ENCODE peak calls at places on chromosomes 5 and 9, in seven cellular contexts. One of them, this sample, is unnamed.

GRCh38 chr5:173806270-173807035 is 81.7 kb upstream of the CPEB4 start:
- DNase-seq in substantia nigra: no peak
- DNase-seq in renal cortical epithelial cell: no peak
- DNase-seq in effector CD4-positive, alpha-beta T cell: no peak
- DNase-seq in GM20000: no peak
- DNase-seq in head of caudate nucleus: no peak
- DNase-seq in left colon: no peak
- DNase-seq in this sample: no peak

GRCh38 chr5:111144352-111144930 is 52.3 kb downstream of the WDR36 start:
- DNase-seq in substantia nigra: no peak
- DNase-seq in renal cortical epithelial cell: no peak
- DNase-seq in effector CD4-positive, alpha-beta T cell: no peak
- DNase-seq in GM20000: peak
- DNase-seq in head of caudate nucleus: no peak
- DNase-seq in left colon: no peak
- DNase-seq in this sample: no peak

GRCh38 chr5:6026766-6027165 is 351.6 kb downstream of the MED10 start:
- DNase-seq in substantia nigra: no peak
- DNase-seq in renal cortical epithelial cell: no peak
- DNase-seq in effector CD4-positive, alpha-beta T cell: no peak
- DNase-seq in GM20000: no peak
- DNase-seq in head of caudate nucleus: no peak
- DNase-seq in left colon: no peak
- DNase-seq in this sample: no peak

GRCh38 chr9:91474656-91475055 is 51.0 kb upstream of the NFIL3 start:
- DNase-seq in substantia nigra: no peak
- DNase-seq in renal cortical epithelial cell: peak
- DNase-seq in effector CD4-positive, alpha-beta T cell: no peak
- DNase-seq in GM20000: no peak
- DNase-seq in head of caudate nucleus: no peak
- DNase-seq in left colon: no peak
- DNase-seq in this sample: no peak

GRCh38 chr5:122805481-122805880 is 30.6 kb downstream of the SNX2 start:
- DNase-seq in substantia nigra: no peak
- DNase-seq in renal cortical epithelial cell: peak
- DNase-seq in effector CD4-positive, alpha-beta T cell: no peak
- DNase-seq in GM20000: no peak
- DNase-seq in head of caudate nucleus: no peak
- DNase-seq in left colon: no peak
- DNase-seq in this sample: no peak

GRCh38 chr9:121650220-121651013 is 1.0 kb upstream of the DAB2IP start:
- DNase-seq in substantia nigra: no peak
- DNase-seq in renal cortical epithelial cell: peak
- DNase-seq in effector CD4-positive, alpha-beta T cell: no peak
- DNase-seq in GM20000: no peak
- DNase-seq in head of caudate nucleus: peak
- DNase-seq in left colon: peak
- DNase-seq in this sample: peak

GRCh38 chr5:40904205-40904993 is 4.9 kb upstream of the C7 start:
- DNase-seq in substantia nigra: no peak
- DNase-seq in renal cortical epithelial cell: peak
- DNase-seq in effector CD4-positive, alpha-beta T cell: no peak
- DNase-seq in GM20000: peak
- DNase-seq in head of caudate nucleus: peak
- DNase-seq in left colon: peak
- DNase-seq in this sample: no peak

GRCh38 chr5:178380541-178381074 is 148.0 kb upstream of the PHYKPL start:
- DNase-seq in substantia nigra: no peak
- DNase-seq in renal cortical epithelial cell: no peak
- DNase-seq in effector CD4-positive, alpha-beta T cell: no peak
- DNase-seq in GM20000: no peak
- DNase-seq in head of caudate nucleus: no peak
- DNase-seq in left colon: no peak
- DNase-seq in this sample: peak

GRCh38 chr9:127683723-127684122 is 23.1 kb upstream of the CFAP157 start:
- DNase-seq in substantia nigra: no peak
- DNase-seq in renal cortical epithelial cell: no peak
- DNase-seq in effector CD4-positive, alpha-beta T cell: no peak
- DNase-seq in GM20000: no peak
- DNase-seq in head of caudate nucleus: no peak
- DNase-seq in left colon: no peak
- DNase-seq in this sample: no peak

GRCh38 chr5:168691891-168692290 is 112.7 kb upstream of the PANK3 start:
- DNase-seq in substantia nigra: no peak
- DNase-seq in renal cortical epithelial cell: no peak
- DNase-seq in effector CD4-positive, alpha-beta T cell: no peak
- DNase-seq in GM20000: no peak
- DNase-seq in head of caudate nucleus: no peak
- DNase-seq in left colon: no peak
- DNase-seq in this sample: no peak

GRCh38 chr5:78056053-78056452 is 238.4 kb downstream of the AP3B1 start:
- DNase-seq in substantia nigra: no peak
- DNase-seq in renal cortical epithelial cell: no peak
- DNase-seq in effector CD4-positive, alpha-beta T cell: no peak
- DNase-seq in GM20000: no peak
- DNase-seq in head of caudate nucleus: no peak
- DNase-seq in left colon: no peak
- DNase-seq in this sample: no peak

GRCh38 chr9:69554945-69555344 is 117.2 kb downstream of the APBA1 start:
- DNase-seq in substantia nigra: no peak
- DNase-seq in renal cortical epithelial cell: peak
- DNase-seq in effector CD4-positive, alpha-beta T cell: no peak
- DNase-seq in GM20000: no peak
- DNase-seq in head of caudate nucleus: no peak
- DNase-seq in left colon: no peak
- DNase-seq in this sample: no peak

GRCh38 chr9:97557606-97558095 is 56.2 kb downstream of the TMOD1 start:
- DNase-seq in substantia nigra: no peak
- DNase-seq in renal cortical epithelial cell: no peak
- DNase-seq in effector CD4-positive, alpha-beta T cell: no peak
- DNase-seq in GM20000: no peak
- DNase-seq in head of caudate nucleus: peak
- DNase-seq in left colon: peak
- DNase-seq in this sample: peak

GRCh38 chr5:11023970-11024369 is 262.9 kb upstream of the DAP start:
- DNase-seq in substantia nigra: no peak
- DNase-seq in renal cortical epithelial cell: no peak
- DNase-seq in effector CD4-positive, alpha-beta T cell: no peak
- DNase-seq in GM20000: no peak
- DNase-seq in head of caudate nucleus: no peak
- DNase-seq in left colon: no peak
- DNase-seq in this sample: no peak

GRCh38 chr5:125181159-125181558 is 434.7 kb upstream of the ZNF608 start:
- DNase-seq in substantia nigra: no peak
- DNase-seq in renal cortical epithelial cell: peak
- DNase-seq in effector CD4-positive, alpha-beta T cell: no peak
- DNase-seq in GM20000: no peak
- DNase-seq in head of caudate nucleus: no peak
- DNase-seq in left colon: no peak
- DNase-seq in this sample: no peak

GRCh38 chr9:136996361-136997281 is at the start of gene CLIC3:
- DNase-seq in substantia nigra: no peak
- DNase-seq in renal cortical epithelial cell: no peak
- DNase-seq in effector CD4-positive, alpha-beta T cell: peak
- DNase-seq in GM20000: no peak
- DNase-seq in head of caudate nucleus: no peak
- DNase-seq in left colon: peak
- DNase-seq in this sample: no peak